ENCODE peak calls at places on chromosomes 4 and X, in five cellular contexts. P, Z, A, F and I are unnamed samples.

GRCh38 chr4:136156947-136157346 is 1375.3 kb downstream of the PCDH18 start:
- DNase-seq in Z (no peak), A (no peak), P (no peak), F (no peak), I (no peak)

GRCh38 chr4:56979674-56980073 is 978 bp downstream of the POLR2B start:
- DNase-seq in F (no peak), P (no peak), Z (no peak), A (peak), I (peak)

GRCh38 chr4:821631-822030 is 4.3 kb downstream of the CPLX1 start:
- DNase-seq in F (no peak), P (no peak), A (no peak), Z (no peak), I (no peak)

GRCh38 chr4:162408309-162408708 is 244.5 kb upstream of the FSTL5 start:
- DNase-seq in F (no peak), A (no peak), P (no peak), Z (no peak), I (no peak)

GRCh38 chr4:65310586-65310985 is 359.7 kb downstream of the EPHA5 start:
- DNase-seq in Z (no peak), P (no peak), F (no peak), A (no peak), I (no peak)

GRCh38 chrX:134734343-134735001 is 76.2 kb upstream of the PLAC1 start:
- DNase-seq in P (no peak), A (no peak), F (no peak), Z (no peak), I (no peak)

GRCh38 chrX:46257451-46257879 is 287.8 kb downstream of the ZNF674 start:
- DNase-seq in Z (no peak), P (no peak), F (no peak), A (no peak), I (no peak)

GRCh38 chrX:6299724-6300123 is 71.1 kb upstream of the NLGN4X start:
- DNase-seq in A (no peak), F (no peak), P (no peak), Z (no peak), I (no peak)

GRCh38 chrX:150837845-150838244 is 60.6 kb downstream of the CD99L2 start:
- DNase-seq in A (peak), P (no peak), F (no peak), Z (no peak), I (no peak)

GRCh38 chrX:17809984-17810383 is 51.1 kb downstream of the RAI2 start:
- DNase-seq in A (no peak), Z (no peak), P (no peak), F (no peak), I (no peak)

GRCh38 chrX:17813277-17813676 is 47.8 kb downstream of the RAI2 start:
- DNase-seq in P (no peak), F (no peak), A (no peak), Z (no peak), I (no peak)

GRCh38 chrX:17814557-17814956 is 46.5 kb downstream of the RAI2 start:
- DNase-seq in A (no peak), F (no peak), P (no peak), Z (no peak), I (no peak)

GRCh38 chrX:17814059-17814458 is 47.0 kb downstream of the RAI2 start:
- DNase-seq in Z (no peak), P (no peak), F (no peak), A (no peak), I (no peak)

GRCh38 chrX:17812763-17813162 is 48.3 kb downstream of the RAI2 start:
- DNase-seq in F (peak), Z (no peak), P (no peak), A (no peak), I (peak)
- TF ChIP-seq ESRRA in F (no peak), Z (no peak), P (no peak), A (no peak), I (no peak)

GRCh38 chr4:140637836-140638235 is 69.1 kb upstream of the UCP1 start:
- DNase-seq in A (peak), Z (no peak), P (peak), F (peak), I (peak)
- TF ChIP-seq ESRRA in A (no peak), Z (no peak), P (no peak), F (no peak), I (no peak)

GRCh38 chr4:153113838-153114105 is 90.5 kb upstream of the TRIM2 start:
- DNase-seq in A (no peak), P (no peak), Z (no peak), F (no peak), I (no peak)

GRCh38 chr4:153113061-153113837 is 91.0 kb upstream of the TRIM2 start:
- DNase-seq in F (no peak), A (no peak), P (no peak), Z (no peak), I (no peak)

GRCh38 chr4:153111426-153112070 is 92.7 kb upstream of the TRIM2 start:
- DNase-seq in A (no peak), P (no peak), Z (no peak), F (no peak), I (no peak)

GRCh38 chr4:153110739-153111138 is 93.5 kb upstream of the TRIM2 start:
- DNase-seq in Z (no peak), F (no peak), P (no peak), A (no peak), I (no peak)

DNA sequence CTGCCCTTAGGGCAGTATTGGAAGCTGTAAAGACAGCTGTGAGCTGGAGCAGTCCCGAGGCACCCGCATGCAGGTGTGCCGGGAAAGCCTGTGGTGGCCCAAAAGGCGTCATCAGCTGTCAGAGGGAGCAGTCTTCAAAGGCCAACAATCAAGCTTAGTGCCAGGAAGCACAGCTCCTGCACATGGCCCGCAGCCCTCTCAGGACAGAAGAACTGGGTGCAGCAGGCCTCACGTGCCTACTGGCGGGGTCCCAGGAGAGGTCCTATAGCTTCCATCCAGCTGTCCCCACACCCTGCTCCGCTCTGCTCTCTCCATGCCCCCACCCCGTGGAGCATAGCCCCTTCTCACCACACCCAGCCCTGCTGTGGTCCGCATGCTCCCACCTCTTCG is 92.2 kb upstream of the TRIM2 start:
- DNase-seq in A (no peak), F (no peak), P (no peak), Z (no peak), I (no peak)
- TF ChIP-seq ESRRA in A (no peak), F (no peak), P (no peak), Z (no peak), I (no peak)

GRCh38 chrX:70084592-70084991 is 22.3 kb downstream of the OTUD6A start:
- DNase-seq in F (no peak), A (no peak), P (no peak), Z (no peak), I (no peak)

GRCh38 chrX:70088791-70089190 is 26.5 kb downstream of the OTUD6A start:
- DNase-seq in P (no peak), F (no peak), Z (no peak), A (no peak), I (no peak)

GRCh38 chrX:70088281-70088680 is 26.0 kb downstream of the OTUD6A start:
- DNase-seq in A (no peak), F (no peak), Z (no peak), P (no peak), I (no peak)

GRCh38 chrX:70089575-70090297 is 27.5 kb downstream of the OTUD6A start:
- DNase-seq in Z (no peak), P (no peak), A (no peak), F (no peak), I (no peak)

GRCh38 chrX:70087857-70088256 is 25.6 kb downstream of the OTUD6A start:
- DNase-seq in A (no peak), P (no peak), Z (no peak), F (no peak), I (no peak)
- TF ChIP-seq ESRRA in A (no peak), P (no peak), Z (no peak), F (no peak), I (no peak)

GRCh38 chr4:73823756-73824155 is 12.7 kb upstream of the CXCL6 start:
- DNase-seq in A (no peak), Z (no peak), F (no peak), P (no peak), I (no peak)

GRCh38 chr4:73822389-73822788 is 14.1 kb upstream of the CXCL6 start:
- DNase-seq in P (no peak), A (no peak), Z (no peak), F (no peak), I (no peak)

GRCh38 chr4:73821325-73821724 is 15.2 kb upstream of the CXCL6 start:
- DNase-seq in A (no peak), Z (no peak), P (no peak), F (no peak), I (no peak)

GRCh38 chr4:73817341-73817740 is 19.1 kb upstream of the CXCL6 start:
- DNase-seq in F (no peak), A (no peak), Z (no peak), P (no peak), I (no peak)

GRCh38 chr4:73822812-73823480 is 13.5 kb upstream of the CXCL6 start:
- DNase-seq in P (no peak), F (no peak), Z (no peak), A (no peak), I (no peak)
- TF ChIP-seq ESRRA in P (no peak), F (no peak), Z (no peak), A (no peak), I (no peak)

DNA sequence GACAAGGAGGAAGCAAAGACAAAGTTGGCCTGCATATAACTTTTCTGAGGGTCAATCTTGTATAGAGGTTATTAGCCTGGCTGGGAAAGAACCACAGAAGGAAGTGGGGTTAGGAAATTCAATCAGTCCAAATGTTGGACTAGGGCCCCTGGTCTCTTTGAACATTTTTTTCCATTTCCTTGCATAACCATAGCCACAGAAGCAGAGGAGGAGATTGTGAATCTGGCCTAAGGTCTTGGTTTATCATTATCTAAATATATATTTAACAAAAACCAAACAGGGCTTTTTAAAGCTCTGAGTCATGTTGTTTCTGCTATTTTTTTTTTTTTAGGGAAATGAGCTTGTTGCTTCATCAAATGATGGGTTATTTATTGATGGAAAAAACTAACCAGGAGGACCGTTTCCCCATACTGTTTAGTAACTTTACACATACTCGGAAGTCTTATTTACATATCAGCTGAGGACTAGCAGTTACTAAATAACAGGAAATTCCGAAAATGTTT is 97.7 kb upstream of the ACSL4 start:
- DNase-seq in Z (no peak), F (peak), A (peak), P (no peak), I (no peak)
- TF ChIP-seq ESRRA in Z (no peak), F (no peak), A (no peak), P (no peak), I (no peak)

GRCh38 chr4:105280338-105280809 is 133.7 kb downstream of the TET2 start:
- DNase-seq in P (no peak), Z (no peak), A (no peak), F (no peak), I (no peak)

GRCh38 chr4:105279314-105279713 is 132.6 kb downstream of the TET2 start:
- DNase-seq in Z (no peak), P (no peak), A (no peak), F (no peak), I (no peak)

GRCh38 chr4:105282489-105282888 is 135.8 kb downstream of the TET2 start:
- DNase-seq in A (no peak), Z (no peak), F (no peak), P (no peak), I (no peak)

GRCh38 chr4:105283501-105283900 is 136.8 kb downstream of the TET2 start:
- DNase-seq in P (no peak), Z (no peak), F (no peak), A (no peak), I (no peak)

GRCh38 chr4:105281016-105281415 is 134.3 kb downstream of the TET2 start:
- DNase-seq in Z (no peak), A (no peak), P (no peak), F (no peak), I (no peak)
- TF ChIP-seq ESRRA in Z (no peak), A (no peak), P (no peak), F (no peak), I (no peak)

DNA sequence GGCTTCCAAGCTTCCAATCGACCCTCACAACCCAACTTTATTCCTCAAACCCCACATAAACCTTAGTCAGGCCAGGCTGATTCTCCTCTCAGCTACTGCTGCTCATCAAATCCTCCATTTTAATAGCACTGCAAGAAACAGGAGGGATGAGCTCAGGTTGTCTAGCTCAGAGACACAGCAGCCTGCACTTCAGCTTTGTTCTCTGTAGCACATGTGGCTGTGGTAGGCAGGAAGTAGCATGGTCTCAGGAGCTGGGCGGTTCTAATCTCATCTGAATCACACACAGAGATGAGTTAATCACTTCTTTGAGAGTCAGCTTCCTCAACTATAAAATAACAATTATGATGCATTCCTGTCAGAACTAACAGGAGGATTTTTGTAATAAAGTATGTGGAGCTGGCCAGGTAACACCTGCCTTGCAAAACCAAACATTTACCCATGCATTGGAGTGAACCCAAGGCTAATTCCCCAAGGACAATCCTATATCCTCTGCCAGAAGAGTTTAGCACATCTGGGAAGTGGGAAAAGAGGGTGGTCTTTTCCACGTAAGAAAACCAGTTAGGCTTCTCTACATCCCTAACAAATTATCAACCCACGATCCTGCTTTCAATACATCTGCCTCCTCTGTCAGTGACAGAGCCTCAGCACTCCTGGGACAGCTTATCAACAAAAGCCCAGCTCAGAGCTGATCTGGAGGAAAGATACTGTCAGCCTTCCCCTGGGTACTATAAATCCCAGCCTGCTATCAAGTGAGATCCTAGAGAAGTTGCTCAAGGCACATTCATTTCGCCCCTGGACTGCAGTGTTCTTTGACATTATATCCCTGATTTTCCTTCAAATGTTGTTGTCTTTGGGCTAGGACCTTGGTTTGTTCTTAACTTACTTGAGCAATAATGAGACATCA is 32.8 kb downstream of the ELOVL6 start:
- DNase-seq in Z (no peak), P (no peak), F (peak), A (no peak), I (no peak)
- TF ChIP-seq ESRRA in Z (no peak), P (no peak), F (no peak), A (no peak), I (no peak)